ENCODE peak calls at places on chromosomes 5 and 9, in six cellular contexts. D is body of pancreas, X is tibial artery, F is adrenal gland, K is mammary epithelial cell, C is trophoblast cell. N is an unnamed sample.

GRCh38 chr9:89929721-89930480 is 325.1 kb downstream of the GADD45G start:
- DNase-seq in F (no peak), K (peak), C (no peak), D (peak), X (no peak), N (no peak)

GRCh38 chr5:37638897-37639296 is 200.9 kb downstream of the GDNF start:
- DNase-seq in K (no peak), C (no peak), X (no peak), F (no peak), D (no peak), N (no peak)

GRCh38 chr9:86714976-86715375 is 232.3 kb downstream of the GAS1 start:
- DNase-seq in C (peak), X (no peak), D (no peak), K (no peak), F (no peak), N (no peak)

GRCh38 chr5:14545308-14545707 is 36.3 kb upstream of the OTULINL start:
- DNase-seq in K (no peak), C (peak), D (peak), X (no peak), F (no peak), N (no peak)

GRCh38 chr5:170327168-170327567 is 29.6 kb upstream of the LCP2 start:
- DNase-seq in F (no peak), K (no peak), D (no peak), X (no peak), C (no peak), N (no peak)

GRCh38 chr5:121890297-121890858 is 38.7 kb downstream of the FTMT start:
- DNase-seq in C (no peak), X (no peak), D (no peak), K (no peak), F (no peak), N (no peak)

GRCh38 chr9:138043411-138044345 is 166.1 kb downstream of the CACNA1B start:
- DNase-seq in C (no peak), F (peak), K (no peak), X (peak), D (no peak), N (no peak)

GRCh38 chr5:130141689-130142320 is 237.5 kb downstream of the CHSY3 start:
- DNase-seq in C (peak), X (no peak), D (no peak), F (peak), K (peak), N (peak)

GRCh38 chr5:159971931-159972461 is 36.9 kb upstream of the TTC1 start:
- DNase-seq in D (no peak), K (no peak), C (no peak), F (no peak), X (no peak), N (peak)

GRCh38 chr5:179821298-179822058 is 773 bp downstream of the SQSTM1 start:
- DNase-seq in D (peak), F (peak), K (peak), X (peak), C (peak), N (peak)

GRCh38 chr5:59522201-59522831 is 371.2 kb downstream of the PDE4D start:
- DNase-seq in C (peak), D (no peak), X (no peak), F (no peak), K (peak), N (no peak)

GRCh38 chr5:10604975-10605374 is 41.1 kb downstream of the ANKRD33B start:
- DNase-seq in C (no peak), D (no peak), K (no peak), X (peak), F (no peak), N (no peak)

GRCh38 chr5:157971466-157972324 is 112.8 kb upstream of the CLINT1 start:
- DNase-seq in D (no peak), F (no peak), X (no peak), C (no peak), K (no peak), N (no peak)

GRCh38 chr9:129176786-129177442 is 1.1 kb downstream of the IER5L start:
- DNase-seq in C (no peak), D (peak), X (peak), K (peak), F (peak), N (no peak)

GRCh38 chr9:18238254-18238653 is 235.7 kb upstream of the ADAMTSL1 start:
- DNase-seq in K (peak), X (no peak), D (no peak), C (no peak), F (no peak), N (no peak)

GRCh38 chr5:115379622-115380344 is 83.3 kb upstream of the CCDC112 start:
- DNase-seq in C (peak), K (peak), X (no peak), D (peak), F (no peak), N (peak)

GRCh38 chr5:25090275-25090674 is 445.5 kb upstream of the CDH10 start:
- DNase-seq in C (no peak), K (no peak), X (no peak), F (no peak), D (no peak), N (no peak)

GRCh38 chr9:84862786-84863185 is 193.3 kb downstream of the NTRK2 start:
- DNase-seq in X (peak), F (no peak), D (no peak), K (peak), C (no peak), N (no peak)

GRCh38 chr9:104743377-104743985 is 4.0 kb upstream of the NIPSNAP3A start:
- DNase-seq in C (peak), K (peak), X (no peak), D (peak), F (no peak), N (peak)

GRCh38 chr5:71932649-71933338 is 174.5 kb upstream of the MAP1B start:
- DNase-seq in X (peak), C (no peak), F (peak), K (no peak), D (peak), N (peak)

GRCh38 chr9:109576762-109577161 is 78.7 kb upstream of the PTPN3 start:
- DNase-seq in D (no peak), F (no peak), C (no peak), K (no peak), X (no peak), N (peak)

GRCh38 chr9:89305868-89306267 is 5.1 kb upstream of the CKS2 start:
- DNase-seq in X (no peak), K (no peak), C (no peak), F (no peak), D (no peak), N (no peak)

GRCh38 chr5:78627175-78627574 is 21.4 kb downstream of the LHFPL2 start:
- DNase-seq in K (no peak), X (no peak), F (no peak), C (no peak), D (no peak), N (no peak)

GRCh38 chr9:101832464-101832863 is 94.0 kb upstream of the GRIN3A start:
- DNase-seq in F (no peak), X (no peak), C (no peak), D (no peak), K (no peak), N (peak)

GRCh38 chr9:83284766-83285165 is 221.8 kb upstream of the RASEF start:
- DNase-seq in K (no peak), F (no peak), X (no peak), C (no peak), D (no peak), N (no peak)

DNA sequence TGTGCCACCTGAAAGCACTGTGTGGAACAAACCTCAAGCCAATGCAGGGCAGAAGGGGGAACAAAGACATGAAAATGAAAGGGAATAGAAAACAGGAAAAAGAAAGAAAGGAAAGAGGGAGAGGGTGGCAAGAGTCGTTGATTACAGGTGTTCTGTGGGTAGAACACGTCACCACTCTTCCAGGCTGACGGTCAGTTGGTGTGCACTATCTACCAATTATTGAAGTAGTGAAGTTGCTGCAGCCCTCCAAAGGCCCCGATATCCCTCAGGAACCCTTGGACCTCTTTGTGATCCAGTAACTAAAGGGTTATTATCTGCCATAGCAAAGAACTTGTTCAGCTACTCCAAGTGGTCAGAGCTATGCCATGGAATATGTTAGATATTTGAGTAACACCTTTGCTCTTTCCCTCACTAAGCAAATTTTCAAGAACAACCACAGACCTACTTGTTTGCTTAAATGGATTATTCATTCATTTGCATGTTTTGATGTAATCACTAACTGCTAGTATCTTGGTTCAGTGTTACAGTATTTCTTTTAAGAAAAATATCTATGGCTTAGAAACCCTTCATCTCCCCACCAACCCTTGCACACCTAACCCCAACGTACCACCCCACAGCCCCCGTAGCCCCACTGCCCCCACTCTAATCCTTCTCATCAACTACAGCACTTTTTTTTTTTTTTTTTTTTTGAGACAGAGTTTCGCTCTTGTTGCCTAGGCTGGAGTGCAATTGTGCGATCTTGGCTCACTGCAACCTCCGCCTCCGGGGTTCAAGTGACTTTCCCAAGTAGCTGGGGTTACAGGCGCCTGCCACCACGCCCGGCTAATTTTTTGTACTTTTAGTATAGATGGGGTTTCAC is 31.3 kb downstream of the FYB1 start:
- DNase-seq in C (no peak), F (no peak), K (peak), D (no peak), X (no peak), N (no peak)
- H3K4me3 ChIP-seq in C (no peak), F (no peak), K (no peak), D (no peak), X (no peak), N (no peak)

GRCh38 chr9:108142142-108142503 is 652.6 kb upstream of the KLF4 start:
- DNase-seq in D (no peak), K (no peak), C (no peak), F (no peak), X (no peak), N (no peak)
- H3K27ac ChIP-seq in D (no peak), K (no peak), C (no peak), F (peak), X (peak), N (no peak)

GRCh38 chr9:98795970-98796363 is 388 bp downstream of the ANKS6 start:
- DNase-seq in F (peak), D (no peak), C (no peak), K (no peak), X (no peak), N (no peak)

GRCh38 chr9:98793031-98793430 is 3.3 kb downstream of the ANKS6 start:
- DNase-seq in F (no peak), C (no peak), X (no peak), K (no peak), D (no peak), N (no peak)

GRCh38 chr9:98795295-98795955 is 930 bp downstream of the ANKS6 start:
- DNase-seq in K (no peak), C (no peak), D (no peak), X (no peak), F (no peak), N (no peak)

GRCh38 chr9:98796364-98797101 is at the start of gene ANKS6:
- DNase-seq in D (peak), K (peak), F (peak), C (peak), X (peak), N (peak)

DNA sequence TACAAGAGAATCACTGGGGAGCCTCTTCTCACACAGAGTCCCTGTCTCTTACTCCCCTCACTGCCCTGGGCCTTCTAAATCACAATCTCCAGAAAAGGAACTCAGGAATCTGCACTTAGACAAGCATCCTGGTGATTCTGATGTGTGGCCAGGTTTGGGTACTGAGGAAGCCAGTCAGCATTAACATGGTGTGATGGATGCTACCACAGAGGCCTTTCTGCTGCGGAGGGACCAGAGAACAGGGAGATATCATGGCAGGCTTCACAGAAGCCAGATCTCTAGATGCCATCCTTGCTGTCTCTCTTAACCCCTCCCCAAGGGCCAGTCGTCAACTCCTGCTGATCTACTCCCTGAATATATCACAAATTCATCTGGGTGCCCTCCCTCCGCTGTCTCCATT is 1.6 kb downstream of the ANKS6 start:
- DNase-seq in X (no peak), K (no peak), F (no peak), D (no peak), C (no peak), N (no peak)
- H3K4me3 ChIP-seq in X (no peak), K (no peak), F (no peak), D (no peak), C (no peak), N (peak)

GRCh38 chr9:37942616-37943328 is 38.8 kb upstream of the SLC25A51 start:
- DNase-seq in F (no peak), C (no peak), D (no peak), K (peak), X (no peak), N (no peak)
- H3K27ac ChIP-seq in F (no peak), C (peak), D (peak), K (peak), X (peak), N (no peak)

GRCh38 chr5:141560725-141561483 is 57.9 kb downstream of the DIAPH1 start:
- DNase-seq in F (peak), X (peak), C (peak), D (peak), K (peak), N (peak)
- H3K4me3 ChIP-seq in F (no peak), X (peak), C (no peak), D (no peak), K (no peak), N (no peak)

GRCh38 chr9:21680590-21680989 is 121.8 kb upstream of the MTAP start:
- DNase-seq in D (no peak), X (no peak), F (no peak), K (no peak), C (no peak), N (no peak)
- H3K27ac ChIP-seq in D (no peak), X (no peak), F (no peak), K (peak), C (no peak), N (no peak)

DNA sequence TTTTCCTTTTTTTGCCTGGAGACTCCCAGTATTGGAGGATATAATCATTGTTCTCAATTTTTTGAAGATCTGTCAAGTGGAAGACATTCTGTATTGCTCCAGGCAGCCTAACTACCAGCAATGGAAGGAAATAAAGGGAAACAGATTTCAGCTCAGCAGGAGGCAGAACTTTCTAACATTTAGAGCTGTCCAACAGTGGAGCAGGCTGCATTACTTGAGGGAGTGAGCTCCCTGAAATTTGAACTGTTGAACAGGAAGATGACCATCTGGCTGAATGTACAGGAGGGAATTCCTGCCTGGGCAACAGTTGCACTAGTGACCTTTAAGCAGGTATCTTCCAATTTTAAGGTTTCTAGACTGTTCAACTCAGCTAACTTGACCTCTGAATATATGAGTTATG is 1.1 kb upstream of the GAPVD1 start:
- DNase-seq in K (no peak), D (no peak), X (no peak), F (no peak), C (no peak), N (no peak)
- H3K4me3 ChIP-seq in K (no peak), D (no peak), X (no peak), F (no peak), C (no peak), N (no peak)

GRCh38 chr9:72981433-72981832 is 28.6 kb upstream of the ALDH1A1 start:
- DNase-seq in F (no peak), D (no peak), C (no peak), K (no peak), X (no peak), N (no peak)

GRCh38 chr9:72983512-72984021 is 30.7 kb upstream of the ALDH1A1 start:
- DNase-seq in C (no peak), D (peak), X (no peak), F (no peak), K (no peak), N (peak)

GRCh38 chr9:72982161-72982799 is 29.4 kb upstream of the ALDH1A1 start:
- DNase-seq in F (no peak), X (no peak), D (no peak), K (peak), C (peak), N (no peak)

GRCh38 chr9:72984150-72984947 is 31.5 kb upstream of the ALDH1A1 start:
- DNase-seq in X (no peak), F (no peak), C (no peak), D (no peak), K (no peak), N (no peak)

GRCh38 chr9:72983056-72983455 is 30.2 kb upstream of the ALDH1A1 start:
- DNase-seq in K (no peak), F (no peak), C (no peak), X (no peak), D (peak), N (peak)
- H3K27ac ChIP-seq in K (no peak), F (no peak), C (no peak), X (no peak), D (peak), N (peak)

DNA sequence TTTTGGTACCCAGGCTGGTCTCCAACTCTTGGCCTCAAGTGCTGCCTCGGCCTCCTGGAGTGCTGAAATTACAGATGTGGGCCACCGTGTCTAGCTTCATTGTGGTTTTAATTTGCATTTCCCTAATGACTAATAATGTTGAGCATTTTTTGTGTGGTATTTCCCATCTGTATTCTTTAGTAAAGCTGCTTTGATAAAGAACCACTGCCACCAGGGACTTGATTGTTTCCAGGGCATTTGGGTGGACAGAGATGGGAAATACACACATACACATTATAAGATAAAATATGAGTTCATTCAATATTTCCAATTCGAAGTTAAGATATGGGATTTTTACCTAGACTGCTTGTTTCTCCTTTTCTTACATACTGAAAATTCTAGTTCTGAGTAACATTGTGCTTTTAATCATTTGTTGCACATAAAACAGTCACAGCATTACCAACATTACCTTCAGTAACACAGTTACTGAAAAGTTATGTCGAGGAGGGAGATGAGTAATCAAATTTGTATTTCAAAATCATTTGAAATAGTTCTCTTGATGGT is 28.9 kb downstream of the HABP4 start:
- DNase-seq in C (no peak), F (no peak), K (no peak), X (no peak), D (no peak), N (no peak)
- H3K4me3 ChIP-seq in C (no peak), F (no peak), K (no peak), X (no peak), D (no peak), N (no peak)